ENCODE peak calls at places on chromosomes 3 and 15, in four cellular contexts. One of them, this sample, is unnamed.

GRCh38 chr3:123303976-123304560 is 102.3 kb downstream of the SEC22A start:
- DNase-seq in CD8-positive, alpha-beta T cell: no peak
- DNase-seq in endothelial cell of umbilical vein: no peak
- DNase-seq in psoas muscle: no peak
- DNase-seq in this sample: no peak

GRCh38 chr15:27743078-27743477 is 356.0 kb downstream of the OCA2 start:
- DNase-seq in endothelial cell of umbilical vein: no peak
- DNase-seq in psoas muscle: no peak
- DNase-seq in CD8-positive, alpha-beta T cell: no peak
- DNase-seq in this sample: no peak

GRCh38 chr15:59531066-59531465 is 80.5 kb upstream of the GCNT3 start:
- DNase-seq in CD8-positive, alpha-beta T cell: no peak
- DNase-seq in psoas muscle: no peak
- DNase-seq in endothelial cell of umbilical vein: no peak
- DNase-seq in this sample: no peak

GRCh38 chr3:42689421-42690014 is 4.2 kb downstream of the KLHL40 start:
- DNase-seq in endothelial cell of umbilical vein: no peak
- DNase-seq in CD8-positive, alpha-beta T cell: no peak
- DNase-seq in psoas muscle: no peak
- DNase-seq in this sample: no peak

GRCh38 chr15:48300038-48300437 is 31.2 kb upstream of the DUT start:
- DNase-seq in CD8-positive, alpha-beta T cell: no peak
- DNase-seq in endothelial cell of umbilical vein: no peak
- DNase-seq in psoas muscle: no peak
- DNase-seq in this sample: no peak

GRCh38 chr3:107965141-107965540 is 125.7 kb downstream of the CD47 start:
- DNase-seq in endothelial cell of umbilical vein: no peak
- DNase-seq in CD8-positive, alpha-beta T cell: no peak
- DNase-seq in psoas muscle: no peak
- DNase-seq in this sample: no peak

GRCh38 chr15:38128389-38128788 is 124.2 kb upstream of the SPRED1 start:
- DNase-seq in CD8-positive, alpha-beta T cell: no peak
- DNase-seq in endothelial cell of umbilical vein: no peak
- DNase-seq in psoas muscle: no peak
- DNase-seq in this sample: no peak

GRCh38 chr3:187264051-187264450 is 27.5 kb downstream of the MASP1 start:
- DNase-seq in endothelial cell of umbilical vein: peak
- DNase-seq in CD8-positive, alpha-beta T cell: no peak
- DNase-seq in psoas muscle: no peak
- DNase-seq in this sample: no peak

GRCh38 chr15:74543583-74543982 is 2.6 kb downstream of the ARID3B start:
- DNase-seq in endothelial cell of umbilical vein: no peak
- DNase-seq in CD8-positive, alpha-beta T cell: peak
- DNase-seq in psoas muscle: no peak
- DNase-seq in this sample: no peak

GRCh38 chr3:17945799-17946381 is 203.5 kb upstream of the TBC1D5 start:
- DNase-seq in psoas muscle: no peak
- DNase-seq in endothelial cell of umbilical vein: no peak
- DNase-seq in CD8-positive, alpha-beta T cell: no peak
- DNase-seq in this sample: no peak

GRCh38 chr3:127234784-127235183 is 41.9 kb downstream of the PRR23E start:
- DNase-seq in CD8-positive, alpha-beta T cell: no peak
- DNase-seq in endothelial cell of umbilical vein: no peak
- DNase-seq in psoas muscle: no peak
- DNase-seq in this sample: no peak

GRCh38 chr15:49286649-49287394 is 116.8 kb downstream of the GALK2 start:
- DNase-seq in CD8-positive, alpha-beta T cell: no peak
- DNase-seq in endothelial cell of umbilical vein: peak
- DNase-seq in psoas muscle: no peak
- DNase-seq in this sample: no peak

GRCh38 chr3:114673481-114673880 is 379.7 kb downstream of the TIGIT start:
- DNase-seq in psoas muscle: no peak
- DNase-seq in CD8-positive, alpha-beta T cell: no peak
- DNase-seq in endothelial cell of umbilical vein: no peak
- DNase-seq in this sample: no peak

GRCh38 chr3:114675104-114675503 is 381.3 kb downstream of the TIGIT start:
- DNase-seq in CD8-positive, alpha-beta T cell: no peak
- DNase-seq in endothelial cell of umbilical vein: no peak
- DNase-seq in psoas muscle: no peak
- DNase-seq in this sample: no peak

GRCh38 chr3:114671741-114672510 is 378.1 kb downstream of the TIGIT start:
- DNase-seq in CD8-positive, alpha-beta T cell: no peak
- DNase-seq in psoas muscle: no peak
- DNase-seq in endothelial cell of umbilical vein: no peak
- DNase-seq in this sample: no peak

GRCh38 chr3:114672692-114673447 is 379.0 kb downstream of the TIGIT start:
- DNase-seq in psoas muscle: no peak
- DNase-seq in CD8-positive, alpha-beta T cell: no peak
- DNase-seq in endothelial cell of umbilical vein: no peak
- DNase-seq in this sample: no peak

GRCh38 chr3:114674041-114674440 is 380.2 kb downstream of the TIGIT start:
- DNase-seq in endothelial cell of umbilical vein: no peak
- DNase-seq in psoas muscle: no peak
- DNase-seq in CD8-positive, alpha-beta T cell: no peak
- DNase-seq in this sample: no peak
- TF ChIP-seq CTCF in endothelial cell of umbilical vein: no peak
- TF ChIP-seq CTCF in psoas muscle: no peak
- TF ChIP-seq CTCF in CD8-positive, alpha-beta T cell: no peak
- TF ChIP-seq CTCF in this sample: no peak

GRCh38 chr15:77163806-77164384 is 93.0 kb upstream of the TSPAN3 start:
- DNase-seq in CD8-positive, alpha-beta T cell: no peak
- DNase-seq in psoas muscle: no peak
- DNase-seq in endothelial cell of umbilical vein: no peak
- DNase-seq in this sample: no peak

GRCh38 chr15:77162872-77163633 is 92.1 kb upstream of the TSPAN3 start:
- DNase-seq in endothelial cell of umbilical vein: no peak
- DNase-seq in psoas muscle: no peak
- DNase-seq in CD8-positive, alpha-beta T cell: no peak
- DNase-seq in this sample: no peak

DNA sequence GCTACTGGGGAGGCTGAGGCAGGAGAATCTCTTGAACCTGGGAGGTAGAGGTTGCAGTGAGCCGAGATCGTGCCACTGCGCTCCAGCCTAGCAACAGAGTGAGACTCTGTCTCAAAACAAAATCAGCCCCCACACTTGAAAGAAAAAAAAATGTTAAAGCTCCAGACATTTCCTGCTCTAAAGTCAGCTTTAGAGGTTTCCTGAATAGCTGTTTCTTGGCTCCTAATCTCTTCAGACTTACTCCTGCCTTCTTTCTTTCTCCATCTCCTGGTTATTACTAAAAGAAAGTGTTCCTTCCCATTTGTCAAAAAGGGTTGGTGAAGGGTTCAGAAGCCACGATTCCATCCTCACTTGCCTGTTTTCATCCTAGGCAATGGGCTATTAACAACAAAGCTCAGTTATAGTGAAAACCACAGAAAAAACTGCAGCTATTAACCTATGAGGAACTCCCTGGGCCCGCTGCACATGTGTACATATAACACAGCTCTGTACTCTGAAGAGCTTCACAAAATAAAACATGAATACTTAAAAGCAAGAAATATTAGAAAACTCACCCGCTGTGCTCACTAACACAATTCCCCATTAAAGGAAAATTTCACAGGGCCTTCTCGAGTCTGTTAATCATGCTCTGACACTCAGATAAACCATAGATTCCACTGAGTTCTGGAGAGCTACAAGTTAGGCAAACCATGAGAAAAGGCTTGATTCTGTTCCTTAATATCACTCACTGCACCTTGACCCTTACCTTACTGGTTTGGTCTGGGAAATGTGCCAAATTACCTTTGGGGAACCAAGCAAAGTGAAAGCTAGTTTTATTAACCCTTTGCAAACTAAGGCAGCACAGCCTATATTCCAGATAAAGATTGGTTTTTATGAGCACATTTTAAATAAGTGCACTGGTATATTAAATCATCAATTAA is 89.9 kb upstream of the TSPAN3 start:
- DNase-seq in endothelial cell of umbilical vein: peak
- DNase-seq in psoas muscle: no peak
- DNase-seq in CD8-positive, alpha-beta T cell: no peak
- DNase-seq in this sample: no peak
- H3K4me3 ChIP-seq in endothelial cell of umbilical vein: no peak
- H3K4me3 ChIP-seq in psoas muscle: no peak
- H3K4me3 ChIP-seq in CD8-positive, alpha-beta T cell: peak
- H3K4me3 ChIP-seq in this sample: no peak

GRCh38 chr3:179068779-179069530 is 2.7 kb downstream of the ZMAT3 start:
- DNase-seq in psoas muscle: no peak
- DNase-seq in CD8-positive, alpha-beta T cell: no peak
- DNase-seq in endothelial cell of umbilical vein: peak
- DNase-seq in this sample: no peak
- TF ChIP-seq CTCF in psoas muscle: no peak
- TF ChIP-seq CTCF in CD8-positive, alpha-beta T cell: peak
- TF ChIP-seq CTCF in endothelial cell of umbilical vein: peak
- TF ChIP-seq CTCF in this sample: peak

DNA sequence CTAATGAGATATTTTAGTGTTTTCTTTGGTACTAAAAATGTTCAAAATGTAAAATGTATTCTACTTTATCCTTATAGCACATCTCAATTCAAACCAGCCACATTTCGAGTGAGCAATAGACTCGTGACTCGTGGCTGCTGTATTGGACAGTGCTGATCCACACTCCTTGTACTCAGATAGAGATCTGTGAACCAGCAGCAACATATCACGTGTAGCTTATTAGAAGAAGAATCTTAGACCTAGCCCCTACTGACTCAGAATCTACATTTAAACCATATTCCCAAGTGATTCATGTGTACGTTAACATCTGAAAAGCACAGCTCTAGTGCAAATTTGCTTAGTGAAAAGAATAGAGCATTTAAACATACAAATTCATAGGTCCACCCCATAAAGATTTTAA is 130.9 kb downstream of the IL1RAP start:
- DNase-seq in CD8-positive, alpha-beta T cell: no peak
- DNase-seq in psoas muscle: no peak
- DNase-seq in endothelial cell of umbilical vein: no peak
- DNase-seq in this sample: no peak
- H3K4me3 ChIP-seq in CD8-positive, alpha-beta T cell: no peak
- H3K4me3 ChIP-seq in psoas muscle: no peak
- H3K4me3 ChIP-seq in endothelial cell of umbilical vein: no peak
- H3K4me3 ChIP-seq in this sample: no peak

GRCh38 chr3:169604568-169604967 is 58.9 kb downstream of the MECOM start:
- DNase-seq in CD8-positive, alpha-beta T cell: no peak
- DNase-seq in endothelial cell of umbilical vein: no peak
- DNase-seq in psoas muscle: no peak
- DNase-seq in this sample: no peak
- TF ChIP-seq CTCF in CD8-positive, alpha-beta T cell: no peak
- TF ChIP-seq CTCF in endothelial cell of umbilical vein: no peak
- TF ChIP-seq CTCF in psoas muscle: no peak
- TF ChIP-seq CTCF in this sample: peak

GRCh38 chr3:101816215-101817149 is 32.8 kb upstream of the NFKBIZ start:
- DNase-seq in CD8-positive, alpha-beta T cell: no peak
- DNase-seq in psoas muscle: no peak
- DNase-seq in endothelial cell of umbilical vein: peak
- DNase-seq in this sample: no peak

GRCh38 chr3:101813817-101814440 is 34.9 kb downstream of the NXPE3 start:
- DNase-seq in CD8-positive, alpha-beta T cell: no peak
- DNase-seq in endothelial cell of umbilical vein: peak
- DNase-seq in psoas muscle: no peak
- DNase-seq in this sample: no peak

GRCh38 chr3:101812895-101813294 is 33.9 kb downstream of the NXPE3 start:
- DNase-seq in endothelial cell of umbilical vein: no peak
- DNase-seq in psoas muscle: no peak
- DNase-seq in CD8-positive, alpha-beta T cell: no peak
- DNase-seq in this sample: no peak

GRCh38 chr3:101811875-101812274 is 32.9 kb downstream of the NXPE3 start:
- DNase-seq in psoas muscle: no peak
- DNase-seq in CD8-positive, alpha-beta T cell: no peak
- DNase-seq in endothelial cell of umbilical vein: no peak
- DNase-seq in this sample: no peak

DNA sequence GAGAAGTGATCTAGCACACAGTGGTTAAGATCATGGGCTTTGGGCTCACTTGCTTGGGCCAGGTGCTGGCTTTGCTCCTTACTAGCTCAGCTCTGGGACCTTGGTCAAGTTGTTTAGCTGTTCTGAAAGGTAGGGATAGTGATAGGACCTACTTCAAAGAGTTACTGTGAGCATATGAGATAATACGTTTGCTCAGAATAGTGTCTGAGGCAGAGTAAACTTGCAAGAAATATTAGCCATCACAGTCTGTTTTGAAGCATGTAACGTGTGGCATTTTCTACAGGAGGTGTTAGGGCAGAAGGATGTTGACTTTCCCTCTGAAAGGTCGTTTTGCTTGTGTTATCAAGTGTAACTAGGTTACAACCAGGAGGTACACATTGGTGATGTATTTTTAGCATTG is 34.5 kb upstream of the NFKBIZ start:
- DNase-seq in endothelial cell of umbilical vein: no peak
- DNase-seq in psoas muscle: no peak
- DNase-seq in CD8-positive, alpha-beta T cell: no peak
- DNase-seq in this sample: no peak
- H3K4me3 ChIP-seq in endothelial cell of umbilical vein: no peak
- H3K4me3 ChIP-seq in psoas muscle: no peak
- H3K4me3 ChIP-seq in CD8-positive, alpha-beta T cell: no peak
- H3K4me3 ChIP-seq in this sample: no peak

DNA sequence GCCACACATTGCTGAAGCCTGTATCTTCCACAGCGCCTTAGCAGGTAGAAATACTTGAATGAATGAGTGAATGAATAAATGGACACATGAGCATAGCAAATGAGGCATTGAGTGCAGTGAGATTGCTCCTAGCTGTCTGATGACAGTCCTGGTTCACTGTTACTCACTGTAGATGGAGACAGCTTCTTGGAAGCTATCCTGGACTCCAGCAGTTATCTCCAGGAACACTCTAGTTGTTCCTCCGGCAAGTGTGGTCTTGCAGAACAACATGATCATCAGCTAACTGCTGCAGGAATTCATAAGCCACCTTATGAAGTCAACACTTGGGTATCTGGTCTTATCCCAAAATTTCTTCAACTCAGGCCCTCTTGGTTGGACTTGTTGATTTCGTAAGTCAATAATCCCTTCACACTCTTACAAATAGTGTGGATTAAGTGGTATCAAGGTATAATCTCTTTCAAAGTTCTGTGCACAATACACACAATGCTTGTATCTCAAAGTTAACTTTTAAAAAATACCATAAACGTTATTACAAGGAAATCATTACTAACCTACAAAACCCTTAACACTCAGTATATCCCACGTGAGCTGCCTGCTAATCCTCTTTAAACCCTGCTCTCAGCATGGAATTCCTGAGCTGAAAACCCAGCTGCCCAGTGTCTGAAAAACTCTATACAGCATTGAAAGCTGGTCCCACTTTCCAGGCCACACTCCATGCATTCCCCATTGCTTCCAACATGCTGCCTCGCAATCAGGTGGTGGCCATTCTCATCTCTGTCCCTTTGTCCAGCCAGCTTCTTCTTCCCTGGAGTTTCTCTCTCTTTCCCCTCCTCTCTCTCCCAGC is 14.4 kb upstream of the ZBTB38 start:
- DNase-seq in endothelial cell of umbilical vein: no peak
- DNase-seq in CD8-positive, alpha-beta T cell: no peak
- DNase-seq in psoas muscle: no peak
- DNase-seq in this sample: no peak
- TF ChIP-seq CTCF in endothelial cell of umbilical vein: no peak
- TF ChIP-seq CTCF in CD8-positive, alpha-beta T cell: no peak
- TF ChIP-seq CTCF in psoas muscle: no peak
- TF ChIP-seq CTCF in this sample: no peak

GRCh38 chr15:67836477-67836876 is 3.4 kb downstream of the RNU6-1 start:
- DNase-seq in psoas muscle: peak
- DNase-seq in CD8-positive, alpha-beta T cell: peak
- DNase-seq in endothelial cell of umbilical vein: peak
- DNase-seq in this sample: no peak
- H3K4me3 ChIP-seq in psoas muscle: peak
- H3K4me3 ChIP-seq in CD8-positive, alpha-beta T cell: peak
- H3K4me3 ChIP-seq in endothelial cell of umbilical vein: no peak
- H3K4me3 ChIP-seq in this sample: no peak

This sample was measured in GM12864.